ENCODE peak calls at places on chromosome 9, in five cellular contexts. W is tibial artery, V is aorta, N is Panc1, X is neural progenitor cell. Z is an unnamed sample.

GRCh38 chr9:114718801-114719221 is 36.8 kb upstream of the TEX48 start:
- DNase-seq in W (no peak), V (no peak), N (no peak), X (no peak), Z (no peak)

GRCh38 chr9:134483361-134484184 is 157.3 kb downstream of the RXRA start:
- DNase-seq in W (no peak), V (peak; percentile 69), N (no peak), X (no peak), Z (no peak)

GRCh38 chr9:70488098-70488792 is 73.8 kb upstream of the KLF9 start:
- DNase-seq in W (no peak), V (no peak), N (no peak), X (no peak), Z (no peak)

GRCh38 chr9:16179566-16179965 is 626.7 kb downstream of the CCDC171 start:
- DNase-seq in W (no peak), V (no peak), N (no peak), X (no peak), Z (no peak)

GRCh38 chr9:128124873-128125574 is 2.5 kb downstream of the PTGES2 start:
- DNase-seq in W (peak; percentile 69), V (peak; percentile 85), N (no peak), X (peak; percentile 76), Z (peak; percentile 15)

GRCh38 chr9:94909250-94909894 is 182.9 kb downstream of the AOPEP start:
- DNase-seq in W (no peak), V (no peak), N (no peak), X (no peak), Z (no peak)

GRCh38 chr9:36665921-36666429 is 93.3 kb downstream of the MELK start:
- DNase-seq in W (no peak), V (no peak), N (no peak), X (no peak), Z (no peak)

GRCh38 chr9:34560574-34561229 is 28.8 kb downstream of the CNTFR start:
- DNase-seq in W (no peak), V (peak; percentile 77), N (no peak), X (no peak), Z (no peak)

GRCh38 chr9:86636051-86636450 is 281.8 kb upstream of the TUT7 start:
- DNase-seq in W (no peak), V (no peak), N (no peak), X (no peak), Z (no peak)

GRCh38 chr9:75239176-75239575 is 150.9 kb downstream of the OSTF1 start:
- DNase-seq in W (no peak), V (no peak), N (no peak), X (no peak), Z (no peak)

GRCh38 chr9:134951994-134952393 is 34.3 kb upstream of the FCN1 start:
- DNase-seq in W (no peak), V (no peak), N (no peak), X (no peak), Z (no peak)

GRCh38 chr9:128898382-128898781 is 16.4 kb downstream of the LRRC8A start:
- DNase-seq in W (no peak), V (no peak), N (no peak), X (no peak), Z (no peak)

GRCh38 chr9:134595014-134595413 is 46.6 kb upstream of the COL5A1 start:
- DNase-seq in W (no peak), V (no peak), N (no peak), X (no peak), Z (no peak)

GRCh38 chr9:12760758-12761157 is 14.1 kb upstream of the LURAP1L start:
- DNase-seq in W (no peak), V (no peak), N (no peak), X (no peak), Z (no peak)

GRCh38 chr9:115913666-115914065 is 239.9 kb upstream of the PAPPA start:
- DNase-seq in W (no peak), V (no peak), N (no peak), X (no peak), Z (no peak)

GRCh38 chr9:98186236-98186635 is 6.2 kb downstream of the CORO2A start:
- DNase-seq in W (no peak), V (no peak), N (no peak), X (no peak), Z (no peak)

GRCh38 chr9:134061019-134061687 is 6.7 kb downstream of the BRD3 start:
- DNase-seq in W (no peak), V (no peak), N (no peak), X (peak; percentile 1), Z (no peak)

GRCh38 chr9:13450723-13451122 is 171.2 kb upstream of the MPDZ start:
- DNase-seq in W (no peak), V (no peak), N (no peak), X (peak; percentile 57), Z (no peak)

GRCh38 chr9:137619240-137620090 is 660 bp downstream of the EHMT1 start:
- DNase-seq in W (no peak), V (peak; percentile 80), N (no peak), X (peak; percentile 74), Z (no peak)

GRCh38 chr9:95516736-95517558 is at the start of gene PTCH1:
- DNase-seq in W (no peak), V (no peak), N (no peak), X (peak; percentile 91), Z (no peak)

GRCh38 chr9:130352586-130353285 is 87.2 kb downstream of the HMCN2 start:
- DNase-seq in W (no peak), V (no peak), N (no peak), X (no peak), Z (no peak)

GRCh38 chr9:137106662-137107292 is 7.8 kb downstream of the DPP7 start:
- DNase-seq in W (no peak), V (no peak), N (no peak), X (no peak), Z (no peak)

GRCh38 chr9:23123048-23123632 is 676.5 kb downstream of the DMRTA1 start:
- DNase-seq in W (no peak), V (peak; percentile 55), N (no peak), X (peak; percentile 69), Z (no peak)

GRCh38 chr9:136587145-136587943 is 41.5 kb upstream of the NOTCH1 start:
- DNase-seq in W (peak; percentile 63), V (no peak), N (no peak), X (peak; percentile 93), Z (no peak)

GRCh38 chr9:75101004-75101601 is 12.8 kb downstream of the OSTF1 start:
- DNase-seq in W (no peak), V (no peak), N (no peak), X (peak; percentile 18), Z (no peak)

GRCh38 chr9:99405369-99405768 is 183.3 kb downstream of the SEC61B start:
- DNase-seq in W (no peak), V (no peak), N (no peak), X (no peak), Z (no peak)

GRCh38 chr9:129868571-129869486 is 33.6 kb downstream of the USP20 start:
- DNase-seq in W (no peak), V (no peak), N (no peak), X (no peak), Z (no peak)

GRCh38 chr9:132141364-132141947 is 20.4 kb upstream of the NTNG2 start:
- DNase-seq in W (no peak), V (no peak), N (no peak), X (peak; percentile 89), Z (no peak)
- H3K4me3 ChIP-seq in W (peak overlapping the region; percentile 8), V (no peak overlapping the region), N (peak overlapping the region; percentile 45), X (peak overlapping the region; percentile 40), Z (no peak overlapping the region)

DNA sequence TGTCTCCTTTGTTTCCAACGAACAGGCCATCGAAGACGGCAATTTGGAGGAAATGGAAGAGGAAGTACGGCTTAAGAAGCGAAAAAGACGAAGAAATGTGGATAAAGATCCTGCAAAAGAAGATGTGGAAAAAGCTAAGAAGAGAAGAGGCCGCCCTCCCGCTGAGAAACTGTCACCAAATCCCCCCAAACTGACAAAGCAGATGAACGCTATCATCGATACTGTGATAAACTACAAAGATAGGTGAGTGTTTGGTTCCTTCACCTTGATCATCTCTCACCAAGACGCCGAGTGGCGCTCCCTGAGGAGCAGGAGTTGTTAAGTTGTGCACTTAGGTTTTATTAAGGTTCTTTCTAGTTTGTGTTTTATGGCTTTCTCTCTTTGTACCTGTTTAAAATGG is 146.5 kb downstream of the SMARCA2 start:
- DNase-seq in W (no peak), V (no peak), N (no peak), X (no peak), Z (no peak)
- H3K27ac ChIP-seq in W (no peak overlapping the region), V (no peak overlapping the region), N (no peak overlapping the region), X (no peak overlapping the region), Z (no peak overlapping the region)

GRCh38 chr9:18490591-18491370 is 16.8 kb downstream of the ADAMTSL1 start:
- DNase-seq in W (peak; percentile 42), V (peak; percentile 86), N (peak; percentile 59), X (no peak), Z (peak; percentile 96)
- H3K4me3 ChIP-seq in W (peak overlapping the region; percentile 10), V (peak overlapping the region; percentile 32), N (peak overlapping the region; percentile 6), X (no peak overlapping the region), Z (peak overlapping the region; percentile 47)

DNA sequence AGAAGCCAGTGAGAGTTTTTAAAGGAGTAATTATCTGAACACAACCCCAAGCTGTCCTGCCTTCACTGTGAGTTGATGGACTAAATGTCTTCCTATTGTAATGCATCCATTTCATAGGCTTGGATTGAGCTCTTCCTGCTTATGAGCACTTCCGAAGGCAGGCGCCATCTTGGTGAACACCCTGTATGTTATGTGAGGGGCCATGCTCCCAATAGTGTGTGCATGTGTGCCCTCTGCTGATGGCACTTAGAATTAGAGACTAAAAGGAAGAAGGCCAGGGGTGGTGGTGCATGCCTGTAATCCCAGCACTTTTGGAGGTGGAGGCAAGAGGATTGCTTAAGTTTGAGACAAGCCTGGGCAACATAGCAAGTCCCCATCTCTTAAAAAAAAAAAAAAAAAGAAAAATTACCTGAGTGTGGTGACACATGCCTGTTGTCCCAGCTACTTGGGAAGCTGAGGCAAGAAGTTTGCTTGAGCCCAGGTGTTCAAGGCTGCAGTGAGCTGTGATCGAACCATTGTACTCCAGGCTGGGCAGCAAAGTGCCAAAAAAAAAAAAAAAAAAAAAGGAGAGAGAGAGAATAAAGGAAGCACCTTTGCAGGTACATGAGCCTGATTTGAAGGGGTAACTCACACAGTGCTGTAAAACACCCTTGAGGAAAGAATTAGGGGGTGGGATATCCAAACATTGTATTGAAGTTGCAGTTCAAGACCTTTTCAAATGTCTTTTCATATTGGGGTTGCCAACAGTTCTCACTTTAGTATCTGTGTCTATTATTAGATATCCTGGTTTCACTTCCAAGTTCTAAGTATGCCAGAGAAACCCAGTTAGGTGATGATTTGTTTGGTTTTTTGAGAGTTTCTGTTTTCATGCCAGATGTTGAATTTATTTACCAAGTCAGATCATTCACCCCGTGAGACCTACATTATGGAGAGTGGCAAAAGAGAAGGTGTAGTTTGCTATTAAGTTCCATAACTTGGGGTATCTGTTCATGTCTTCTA is 64.8 kb downstream of the C9orf152 start:
- DNase-seq in W (no peak), V (no peak), N (no peak), X (peak; percentile 42), Z (no peak)
- H3K27ac ChIP-seq in W (no peak overlapping the region), V (no peak overlapping the region), N (no peak overlapping the region), X (no peak overlapping the region), Z (no peak overlapping the region)

GRCh38 chr9:21970800-21971620 is 23.2 kb downstream of the CDKN2A start:
- DNase-seq in W (no peak), V (no peak), N (no peak), X (peak; percentile 55), Z (no peak)

GRCh38 chr9:21972361-21972760 is 21.8 kb downstream of the CDKN2A start:
- DNase-seq in W (no peak), V (no peak), N (no peak), X (no peak), Z (no peak)

GRCh38 chr9:21976334-21976875 is 17.8 kb downstream of the CDKN2A start:
- DNase-seq in W (no peak), V (no peak), N (no peak), X (no peak), Z (no peak)

GRCh38 chr9:21974230-21974541 is 20.0 kb downstream of the CDKN2A start:
- DNase-seq in W (no peak), V (no peak), N (no peak), X (no peak), Z (no peak)

GRCh38 chr9:21974542-21975409 is 19.4 kb downstream of the CDKN2A start:
- DNase-seq in W (no peak), V (peak; percentile 79), N (no peak), X (peak; percentile 88), Z (no peak)
- H3K4me3 ChIP-seq in W (peak overlapping the region; percentile 49), V (peak overlapping the region; percentile 3), N (no peak overlapping the region), X (peak overlapping the region; percentile 45), Z (peak overlapping the region; percentile 67)

Z was measured in AG04450.